ENCODE peak calls at places on chromosome 10, in five cellular contexts. H, K, W, Y and I are unnamed samples.

GRCh38 chr10:35765039-35765662 is 123.1 kb upstream of the FZD8 start:
- DNase-seq in H (no peak), K (no peak), W (peak; percentile 83), Y (peak; percentile 75), I (no peak)

GRCh38 chr10:75957321-75957720 is 525.9 kb downstream of the LRMDA start:
- DNase-seq in H (no peak), K (no peak), W (no peak), Y (no peak), I (no peak)

GRCh38 chr10:317219-317868 is 182.1 kb downstream of the ZMYND11 start:
- DNase-seq in H (no peak), K (peak; percentile 67), W (no peak), Y (no peak), I (peak; percentile 39)

GRCh38 chr10:5692476-5693358 is 8.1 kb downstream of the TASOR2 start:
- DNase-seq in H (peak; percentile 80), K (peak; percentile 32), W (peak; percentile 88), Y (peak; percentile 92), I (peak; percentile 42)

GRCh38 chr10:69405221-69405620 is 11.5 kb downstream of the TACR2 start:
- DNase-seq in H (no peak), K (peak; percentile 74), W (no peak), Y (no peak), I (peak; percentile 85)

GRCh38 chr10:75662715-75663114 is 231.3 kb downstream of the LRMDA start:
- DNase-seq in H (no peak), K (peak; percentile 93), W (no peak), Y (no peak), I (peak; percentile 7)

GRCh38 chr10:80173441-80173840 is 31.9 kb downstream of the ANXA11 start:
- DNase-seq in H (no peak), K (no peak), W (no peak), Y (no peak), I (no peak)

GRCh38 chr10:66925896-66926719 is at the start of gene LRRTM3:
- DNase-seq in H (peak; percentile 93), K (peak; percentile 38), W (peak; percentile 85), Y (no peak), I (peak; percentile 76)

GRCh38 chr10:24009736-24010135 is 199.2 kb upstream of the KIAA1217 start:
- DNase-seq in H (no peak), K (no peak), W (no peak), Y (no peak), I (no peak)

GRCh38 chr10:91378061-91378460 is 32.1 kb upstream of the HECTD2 start:
- DNase-seq in H (no peak), K (no peak), W (no peak), Y (no peak), I (no peak)

DNA sequence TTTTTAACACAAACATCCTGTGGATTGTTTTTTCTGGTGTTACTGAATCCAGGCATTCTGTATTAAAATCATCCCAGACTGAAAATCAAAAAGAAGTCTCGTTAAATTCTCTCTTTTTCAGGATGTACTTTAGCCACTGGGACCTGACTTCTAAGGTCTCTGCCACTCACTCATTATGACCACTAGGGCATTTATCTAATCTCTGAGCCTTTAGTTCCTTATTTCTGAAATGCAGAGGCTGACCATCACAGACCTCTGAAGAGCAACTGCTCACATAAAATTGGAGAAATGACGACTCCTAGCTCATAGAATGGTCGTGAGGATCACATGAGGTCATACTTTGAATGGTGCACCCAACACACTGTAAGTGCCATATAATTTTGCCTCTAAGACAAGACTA is 63.2 kb downstream of the KCNMA1 start:
- DNase-seq in H (no peak), K (no peak), W (no peak), Y (no peak), I (no peak)
- TF ChIP-seq CTCF in H (peak; percentile 19), K (no peak), W (peak; percentile 67), Y (no peak), I (no peak)

GRCh38 chr10:60234531-60234930 is 155.1 kb downstream of the ANK3 start:
- DNase-seq in H (no peak), K (no peak), W (no peak), Y (no peak), I (no peak)
- H3K4me3 ChIP-seq in H (no peak overlapping the region), K (no peak overlapping the region), W (no peak overlapping the region), Y (no peak overlapping the region), I (no peak overlapping the region)

GRCh38 chr10:18620856-18621255 is 30.5 kb downstream of the NSUN6 start:
- DNase-seq in H (no peak), K (no peak), W (no peak), Y (no peak), I (no peak)

DNA sequence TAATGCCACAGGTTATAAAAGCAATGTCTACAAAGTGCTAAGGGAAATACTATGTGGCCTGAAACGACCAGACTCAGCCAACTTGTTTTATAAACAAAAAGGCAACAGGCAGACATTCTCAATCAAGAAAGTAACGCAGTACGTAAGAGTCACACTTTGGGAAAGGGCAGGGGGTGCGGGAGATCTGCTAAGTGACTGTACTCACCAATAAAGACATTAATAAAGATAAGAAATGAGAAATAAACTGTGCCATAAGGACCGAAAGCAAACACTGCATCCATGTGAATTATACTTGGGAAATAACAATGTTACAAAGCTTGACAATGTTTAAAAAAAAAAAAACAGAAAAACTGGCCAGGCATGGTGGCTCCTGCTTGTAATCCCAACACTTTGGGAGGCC is 25.5 kb downstream of the NSUN6 start:
- DNase-seq in H (no peak), K (no peak), W (no peak), Y (no peak), I (no peak)
- TF ChIP-seq CTCF in H (no peak), K (no peak), W (no peak), Y (no peak), I (no peak)

GRCh38 chr10:112811741-112812551 is 138.1 kb upstream of the TCF7L2 start:
- DNase-seq in H (peak; percentile 54), K (peak; percentile 92), W (peak; percentile 77), Y (peak; percentile 64), I (peak; percentile 91)
- H3K4me3 ChIP-seq in H (no peak overlapping the region), K (peak overlapping the region; percentile 41), W (no peak overlapping the region), Y (no peak overlapping the region), I (peak overlapping the region; percentile 43)

GRCh38 chr10:128035557-128035973 is 90.7 kb downstream of the MKI67 start:
- DNase-seq in H (peak; percentile 67), K (peak; percentile 22), W (peak; percentile 94), Y (no peak), I (peak; percentile 36)
- TF ChIP-seq CTCF in H (peak; percentile 80), K (peak; percentile 82), W (peak; percentile 89), Y (peak; percentile 74), I (peak; percentile 90)

GRCh38 chr10:43734716-43735115 is 86.0 kb upstream of the ZNF32 start:
- DNase-seq in H (no peak), K (no peak), W (no peak), Y (no peak), I (no peak)
- H3K4me3 ChIP-seq in H (no peak overlapping the region), K (no peak overlapping the region), W (no peak overlapping the region), Y (no peak overlapping the region), I (no peak overlapping the region)

DNA sequence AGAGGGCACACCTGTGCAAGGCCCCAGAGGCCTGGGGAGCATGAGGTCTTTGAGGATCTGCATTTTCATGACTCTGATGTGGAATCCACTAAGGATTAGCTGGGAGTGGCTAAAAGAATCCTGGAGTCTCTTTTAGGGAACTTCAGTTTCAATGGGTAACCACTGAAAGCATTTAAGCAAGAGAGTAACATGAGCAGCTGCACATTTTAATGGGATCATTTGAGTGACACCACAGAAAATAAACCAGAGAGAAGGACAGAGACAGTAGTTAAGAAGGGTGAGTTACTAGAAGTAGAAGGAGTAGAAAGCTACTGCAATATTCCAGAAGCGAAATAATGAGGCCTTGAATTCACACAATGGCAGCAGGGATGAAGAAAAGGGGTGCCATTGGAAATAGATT is 5.2 kb downstream of the GOT1 start:
- DNase-seq in H (no peak), K (no peak), W (no peak), Y (no peak), I (no peak)
- TF ChIP-seq CTCF in H (no peak), K (no peak), W (no peak), Y (no peak), I (no peak)